ENCODE peak calls at places on chromosomes 6 and 20, in ten cellular contexts. Q is A549, N is heart left ventricle, L is left ventricle myocardium inferior, S is stomach, G is lung, D is esophagus squamous epithelium, F is esophagus muscularis mucosa, Z is cardiac muscle cell, J is H9. B is an unnamed sample.
A peak's percentile ranks its signal among the peaks of the same experiment; 100 is the strongest.

GRCh38 chr20:13857304-13857703 is 72.5 kb downstream of the NDUFAF5 start:
- DNase-seq in Q (no peak), G (peak; percentile 52), F (no peak), D (no peak), N (peak; percentile 74), L (peak; percentile 83), Z (no peak), J (no peak), S (no peak), B (peak; percentile 90)

GRCh38 chr6:10610289-10610688 is 84.1 kb downstream of the C6orf52 start:
- DNase-seq in F (no peak), L (peak; percentile 55), Q (no peak), D (no peak), G (no peak), N (peak; percentile 59), S (no peak), J (no peak), Z (no peak), B (no peak)

GRCh38 chr6:16163535-16164300 is 34.8 kb downstream of the MYLIP start:
- DNase-seq in G (no peak), Q (no peak), S (no peak), F (no peak), L (no peak), Z (peak; percentile 43), N (no peak), D (no peak), J (no peak), B (no peak)

GRCh38 chr6:110296151-110297028 is 61.8 kb downstream of the METTL24 start:
- DNase-seq in N (no peak), L (no peak), F (no peak), G (no peak), Z (no peak), Q (no peak), D (no peak), J (no peak), S (no peak), B (no peak)

GRCh38 chr6:43913388-43914271 is 143.6 kb downstream of the VEGFA start:
- DNase-seq in N (no peak), L (no peak), J (no peak), D (no peak), G (no peak), Z (peak; percentile 32), S (peak; percentile 83), Q (no peak), F (no peak), B (peak; percentile 81)

GRCh38 chr20:17470521-17470920 is 60.7 kb downstream of the BFSP1 start:
- DNase-seq in F (peak; percentile 90), L (no peak), N (no peak), G (no peak), Q (no peak), D (no peak), S (no peak), J (no peak), Z (no peak), B (no peak)

GRCh38 chr20:43728686-43729255 is 2.0 kb upstream of the GTSF1L start:
- DNase-seq in J (no peak), D (no peak), L (no peak), Q (no peak), N (no peak), Z (no peak), F (no peak), S (no peak), G (no peak), B (no peak)

GRCh38 chr6:39956951-39957350 is 22.7 kb upstream of the MOCS1 start:
- DNase-seq in F (peak; percentile 12), D (no peak), Z (peak; percentile 69), L (no peak), Q (no peak), G (no peak), J (no peak), S (no peak), N (no peak), B (no peak)

GRCh38 chr20:50070361-50070760 is 42.6 kb downstream of the UBE2V1 start:
- DNase-seq in N (no peak), D (no peak), Z (no peak), F (no peak), G (no peak), Q (no peak), J (no peak), S (no peak), L (peak; percentile 4), B (no peak)

GRCh38 chr6:41428402-41428994 is 93.1 kb downstream of the NCR2 start:
- DNase-seq in G (no peak), N (peak; percentile 29), Q (no peak), J (no peak), F (no peak), S (peak; percentile 26), L (no peak), Z (peak; percentile 16), D (no peak), B (no peak)

GRCh38 chr6:90273863-90274262 is 22.8 kb downstream of the BACH2 start:
- DNase-seq in J (no peak), L (no peak), G (no peak), N (no peak), S (no peak), F (no peak), Z (no peak), D (no peak), Q (no peak), B (no peak)

GRCh38 chr6:90274481-90275030 is 22.1 kb downstream of the BACH2 start:
- DNase-seq in Z (no peak), G (no peak), S (peak; percentile 43), L (no peak), N (no peak), D (peak; percentile 27), F (no peak), Q (no peak), J (no peak), B (no peak)

GRCh38 chr6:90277301-90278011 is 19.2 kb downstream of the BACH2 start:
- DNase-seq in G (no peak), Q (no peak), L (no peak), S (no peak), N (no peak), Z (peak; percentile 33), D (no peak), J (no peak), F (no peak), B (no peak)

GRCh38 chr6:90278129-90278528 is 18.5 kb downstream of the BACH2 start:
- DNase-seq in S (no peak), L (no peak), D (no peak), J (no peak), F (no peak), Z (no peak), G (no peak), N (no peak), Q (no peak), B (no peak)
- H3K4me1 ChIP-seq in S (no peaks in the 10 kb centered on the region), L (peaks cover 10% of the 10 kb centered on the region), D (no peaks in the 10 kb centered on the region), J (no peaks in the 10 kb centered on the region), F (no peaks in the 10 kb centered on the region), Z (no peaks in the 10 kb centered on the region), G (no peaks in the 10 kb centered on the region), N (no peaks in the 10 kb centered on the region), Q (no peaks in the 10 kb centered on the region), B (no peaks in the 10 kb centered on the region)

DNA sequence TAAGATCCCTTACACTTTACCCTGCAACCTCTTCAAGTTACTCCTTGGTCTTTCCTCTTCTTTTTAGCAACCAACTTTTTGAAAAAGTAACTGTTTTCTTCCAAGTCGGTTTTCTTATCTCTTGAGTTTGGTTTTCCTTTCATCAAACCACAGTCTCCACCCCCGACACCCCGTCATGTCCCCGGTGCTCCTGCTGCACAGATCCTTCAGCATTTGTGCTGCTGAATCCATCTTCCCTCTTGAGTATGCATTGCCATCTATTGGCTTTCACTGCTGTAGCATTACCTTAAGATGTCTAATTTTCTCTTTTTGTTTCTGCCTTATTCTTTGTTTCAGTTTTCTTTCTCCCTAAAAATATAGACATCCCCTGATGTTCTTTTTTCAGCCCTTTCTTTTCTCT is 11.9 kb upstream of the TNFRSF21 start:
- DNase-seq in S (no peak), G (no peak), N (no peak), J (no peak), Z (peak; percentile 38), D (no peak), F (no peak), Q (no peak), L (no peak), B (no peak)
- TF ChIP-seq CTCF in S (no peak), G (no peak), N (no peak), J (no peak), Z (no peak), D (no peak), F (no peak), Q (no peak), L (no peak), B (no peak)

DNA sequence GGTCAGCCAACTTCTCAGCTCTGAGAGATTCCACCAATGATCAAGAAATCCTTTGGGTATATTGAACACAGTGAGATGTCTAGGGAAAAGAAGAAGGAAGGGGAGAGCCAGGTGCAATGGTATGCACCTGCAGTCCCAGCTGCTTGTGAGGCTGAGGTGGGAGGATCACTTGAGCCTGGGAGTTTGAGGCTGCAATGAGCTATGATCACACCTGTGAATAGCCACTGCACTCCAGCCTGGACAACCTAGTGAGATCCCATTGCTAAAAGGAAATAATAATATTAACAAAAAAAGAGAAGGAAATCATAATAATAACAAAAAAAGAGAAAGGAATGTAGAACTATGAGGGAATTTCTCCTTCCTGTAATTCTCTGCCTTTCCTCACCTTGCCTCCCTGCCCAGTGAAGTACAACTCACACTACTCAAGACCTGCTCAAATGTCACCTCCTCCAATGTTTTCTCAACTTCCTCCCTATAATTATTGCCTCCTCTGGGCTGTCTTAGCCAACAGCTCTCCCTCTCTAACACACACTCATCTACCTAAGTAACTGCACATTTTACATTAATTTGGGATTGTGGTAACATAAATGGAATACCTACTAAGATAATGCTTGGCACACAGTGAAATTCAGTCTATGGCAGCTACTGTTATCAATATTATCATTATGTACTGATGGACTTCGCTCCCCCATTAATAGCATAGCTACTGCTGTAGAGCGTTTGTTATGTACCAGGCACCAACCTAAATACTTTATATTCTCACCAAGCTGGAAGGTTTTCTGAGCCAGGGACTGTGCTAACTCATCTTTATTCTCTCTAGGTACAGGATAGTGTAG is 103.6 kb downstream of the KIF13A start:
- DNase-seq in N (no peak), Z (no peak), S (no peak), L (no peak), G (no peak), J (no peak), D (no peak), Q (no peak), F (no peak), B (no peak)
- H3K27ac ChIP-seq in N (no peak overlapping the region), Z (no peak overlapping the region), S (no peak overlapping the region), L (peak overlapping the region; percentile 0), G (no peak overlapping the region), J (no peak overlapping the region), D (no peak overlapping the region), Q (peak overlapping the region; percentile 77), F (peak overlapping the region; percentile 6), B (no peak overlapping the region)

DNA sequence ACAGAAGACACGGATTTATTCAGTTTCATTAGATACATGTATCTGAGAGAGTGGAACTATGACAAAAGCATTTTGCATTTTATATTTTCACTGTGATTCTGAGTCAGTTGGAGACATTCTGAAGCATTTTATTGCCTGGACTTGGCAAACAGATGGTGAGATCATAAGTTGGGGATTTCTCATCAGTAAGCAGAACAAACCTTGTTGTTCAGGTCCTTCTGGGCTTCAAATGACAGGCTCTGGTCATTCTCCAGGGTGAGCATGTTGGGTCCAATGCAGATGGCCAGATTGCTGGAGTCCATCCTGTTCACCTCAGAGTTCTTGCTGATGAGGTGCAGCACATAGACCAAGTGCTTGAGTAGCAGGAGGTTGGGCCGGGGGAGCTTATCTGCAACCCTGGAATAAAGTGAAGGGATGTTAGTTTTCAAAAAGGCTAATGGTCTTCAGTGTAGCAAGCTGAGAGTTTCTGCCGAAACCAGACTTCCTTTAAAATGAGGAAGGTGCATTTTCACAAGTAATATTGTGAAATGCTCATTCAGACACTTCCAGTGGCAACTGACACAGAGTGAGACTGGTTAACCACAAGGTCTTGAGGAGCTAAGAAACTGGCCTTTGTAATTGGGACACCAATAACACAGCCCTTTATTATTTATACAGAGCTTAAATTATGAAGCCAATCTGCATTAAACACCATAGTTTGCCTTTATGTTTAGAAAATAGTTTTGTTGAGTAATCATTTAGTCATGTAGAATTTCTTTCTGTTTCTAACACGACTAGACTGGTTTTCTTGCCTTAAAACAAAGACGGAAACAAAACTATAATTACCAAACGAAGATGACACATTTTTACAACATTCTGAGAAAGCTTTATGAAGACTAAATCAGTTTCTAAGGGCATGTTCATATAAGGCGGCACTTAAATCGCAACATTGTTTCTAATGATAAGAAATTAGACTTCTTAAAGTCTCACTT is 5.6 kb downstream of the TAGAP start:
- DNase-seq in Z (peak; percentile 8), S (no peak), N (no peak), J (no peak), L (no peak), Q (no peak), F (peak; percentile 70), D (no peak), G (no peak), B (no peak)
- H3K4me1 ChIP-seq in Z (no peaks in the 10 kb centered on the region), S (peaks cover 10% of the 10 kb centered on the region), N (no peaks in the 10 kb centered on the region), J (no peaks in the 10 kb centered on the region), L (peaks cover 16% of the 10 kb centered on the region), Q (no peaks in the 10 kb centered on the region), F (no peaks in the 10 kb centered on the region), D (peaks cover 51% of the 10 kb centered on the region), G (no peaks in the 10 kb centered on the region), B (no peaks in the 10 kb centered on the region)

B was measured in right lobe of liver.